ENCODE peak calls at places on chromosomes 12 and 14, in ten cellular contexts. W is effector CD4-positive, alpha-beta T cell; N is Right ventricle myocardium superior; R is pancreas; V is cardiac fibroblast; Y is uterus; S is NCI-H748 treated with DMSO at 0.1 percent for 48 hours; X is hypothalamus; T is fibroblast of the conjunctiva; O is IMR-90. I is an unnamed sample.

GRCh38 chr14:57486767-57487379 is 6.8 kb downstream of the CCDC198 start:
- DNase-seq in Y (no peak), T (peak; percentile 9), X (no peak), V (peak; percentile 59), W (no peak), S (peak; percentile 20), O (peak; percentile 41), R (no peak), N (no peak), I (peak; percentile 53)

GRCh38 chr12:100672075-100672592 is 98.7 kb downstream of the GAS2L3 start:
- DNase-seq in X (no peak), W (no peak), R (no peak), T (no peak), O (no peak), Y (no peak), V (no peak), S (peak; percentile 9), N (no peak), I (peak; percentile 21)

GRCh38 chr14:93039649-93040315 is 75.9 kb downstream of the ITPK1 start:
- DNase-seq in N (no peak), R (no peak), W (no peak), Y (no peak), S (no peak), V (peak; percentile 53), X (no peak), T (no peak), O (no peak), I (no peak)

GRCh38 chr12:25694072-25694471 is 141.0 kb upstream of the LMNTD1 start:
- DNase-seq in W (no peak), R (no peak), X (no peak), V (peak; percentile 90), N (no peak), T (peak; percentile 61), S (no peak), Y (peak; percentile 34), O (peak; percentile 85), I (peak; percentile 37)

GRCh38 chr12:74539765-74540526 is 2.3 kb downstream of the ATXN7L3B start:
- DNase-seq in R (no peak), S (no peak), T (no peak), O (no peak), N (peak; percentile 26), X (no peak), W (no peak), Y (no peak), V (peak; percentile 5), I (no peak)

GRCh38 chr12:110079477-110080400 is 31.4 kb upstream of the C12orf76 start:
- DNase-seq in Y (no peak), S (no peak), W (peak; percentile 54), X (peak; percentile 80), V (peak; percentile 85), R (no peak), O (peak; percentile 39), T (no peak), N (peak; percentile 75), I (peak; percentile 68)

GRCh38 chr12:102314821-102315220 is 117.2 kb upstream of the PMCH start:
- DNase-seq in R (no peak), N (no peak), Y (no peak), S (no peak), O (peak; percentile 50), T (no peak), X (no peak), W (no peak), V (no peak), I (no peak)

GRCh38 chr14:63302135-63302534 is 16.6 kb downstream of the GPHB5 start:
- DNase-seq in X (no peak), N (no peak), W (no peak), S (no peak), R (no peak), Y (no peak), T (no peak), V (no peak), O (no peak), I (no peak)

GRCh38 chr12:60052483-60052882 is 456.7 kb downstream of the SLC16A7 start:
- DNase-seq in X (no peak), R (no peak), N (no peak), Y (no peak), V (no peak), T (no peak), W (no peak), S (no peak), O (peak; percentile 13), I (no peak)

GRCh38 chr14:58191763-58192596 is 8.0 kb upstream of the ACTR10 start:
- DNase-seq in W (no peak), R (no peak), V (no peak), Y (no peak), T (no peak), S (no peak), X (no peak), N (no peak), O (no peak), I (no peak)

GRCh38 chr14:81164167-81164774 is 56.5 kb downstream of the GTF2A1 start:
- DNase-seq in S (peak; percentile 63), N (no peak), T (peak; percentile 47), V (peak; percentile 70), R (peak; percentile 48), O (peak; percentile 77), Y (peak; percentile 77), X (no peak), W (peak; percentile 4), I (peak; percentile 79)

GRCh38 chr12:102722147-102722546 is 194.9 kb downstream of the PAH start:
- DNase-seq in N (no peak), R (no peak), Y (no peak), V (no peak), T (no peak), W (no peak), X (no peak), S (no peak), O (no peak), I (no peak)

GRCh38 chr12:51218607-51219161 is 822 bp upstream of the POU6F1 start:
- DNase-seq in X (no peak), W (no peak), V (no peak), S (no peak), Y (no peak), O (no peak), R (peak; percentile 73), N (no peak), T (no peak), I (no peak)

GRCh38 chr12:49838973-49839633 is 3.8 kb downstream of the BCDIN3D start:
- DNase-seq in O (peak; percentile 35), S (no peak), N (no peak), V (peak; percentile 68), X (no peak), Y (no peak), R (no peak), W (no peak), T (no peak), I (no peak)

GRCh38 chr12:42789808-42790760 is 200.5 kb upstream of the PRICKLE1 start:
- DNase-seq in Y (no peak), N (no peak), O (no peak), R (no peak), V (peak; percentile 69), T (no peak), S (no peak), X (no peak), W (no peak), I (no peak)

GRCh38 chr14:104105822-104106470 is 20.4 kb downstream of the ASPG start:
- DNase-seq in W (no peak), R (no peak), N (no peak), O (no peak), Y (peak; percentile 10), T (no peak), S (no peak), X (no peak), V (no peak), I (no peak)

GRCh38 chr14:71652368-71652767 is 279.9 kb upstream of the RGS6 start:
- DNase-seq in N (no peak), W (no peak), V (no peak), T (no peak), S (no peak), Y (no peak), O (no peak), X (no peak), R (no peak), I (no peak)

GRCh38 chr14:24838945-24839616 is 205.1 kb upstream of the GZMB start:
- DNase-seq in W (no peak), Y (no peak), N (peak; percentile 46), O (no peak), R (no peak), S (no peak), V (peak; percentile 61), T (no peak), X (no peak), I (no peak)

GRCh38 chr14:81193924-81194633 is 26.7 kb downstream of the GTF2A1 start:
- DNase-seq in R (no peak), S (no peak), W (no peak), X (no peak), T (no peak), O (no peak), N (no peak), V (no peak), Y (no peak), I (no peak)

GRCh38 chr14:57974896-57975295 is 109.0 kb upstream of the SLC35F4 start:
- DNase-seq in W (no peak), T (no peak), V (no peak), Y (no peak), O (no peak), N (no peak), S (no peak), X (no peak), R (no peak), I (no peak)

GRCh38 chr12:52380271-52380694 is 5.2 kb downstream of the KRT84 start:
- DNase-seq in W (no peak), S (no peak), T (no peak), O (no peak), N (peak; percentile 67), X (peak; percentile 9), Y (no peak), V (peak; percentile 50), R (peak; percentile 57), I (peak; percentile 36)

GRCh38 chr12:116759783-116760581 is 21.9 kb downstream of the RNFT2 start:
- DNase-seq in W (peak; percentile 8), T (no peak), R (no peak), S (no peak), Y (no peak), N (no peak), O (no peak), X (no peak), V (peak; percentile 46), I (no peak)

GRCh38 chr12:77847665-77848431 is 17.2 kb downstream of the NAV3 start:
- DNase-seq in X (no peak), W (no peak), V (peak; percentile 68), Y (no peak), R (no peak), T (peak; percentile 47), N (no peak), O (peak; percentile 82), S (no peak), I (peak; percentile 87)

GRCh38 chr12:92134638-92135274 is 10.9 kb downstream of the BTG1 start:
- DNase-seq in R (no peak), O (peak; percentile 84), N (no peak), S (no peak), T (peak; percentile 77), W (no peak), V (peak; percentile 36), Y (no peak), X (no peak), I (no peak)

GRCh38 chr12:111248221-111248620 is 120.7 kb downstream of the PHETA1 start:
- DNase-seq in Y (no peak), N (no peak), T (no peak), W (no peak), V (peak; percentile 10), S (no peak), O (no peak), X (no peak), R (no peak), I (no peak)

GRCh38 chr14:29227631-29228030 is 461.0 kb downstream of the FOXG1 start:
- DNase-seq in S (no peak), R (no peak), Y (no peak), T (no peak), O (peak; percentile 63), X (no peak), V (peak; percentile 49), N (no peak), W (no peak), I (no peak)